ENCODE peak calls at places on chromosomes 5 and 9, in four cellular contexts. S, A, K and B are unnamed samples.
A peak's percentile ranks its signal among the peaks of the same experiment; 100 is the strongest.

GRCh38 chr5:112479418-112479817 is 60.3 kb upstream of the EPB41L4A start:
- DNase-seq in S (peak; percentile 14), A (no peak), K (peak; percentile 9), B (no peak)

GRCh38 chr5:12936184-12936583 is 1008.3 kb downstream of the DNAH5 start:
- DNase-seq in S (no peak), A (no peak), K (no peak), B (no peak)

GRCh38 chr5:124839371-124839998 is 93.0 kb upstream of the ZNF608 start:
- DNase-seq in S (no peak), A (no peak), K (no peak), B (no peak)

GRCh38 chr5:40615586-40616193 is 64.0 kb upstream of the PTGER4 start:
- DNase-seq in S (peak; percentile 54), A (no peak), K (peak; percentile 58), B (no peak)

GRCh38 chr5:99019254-99019653 is 90.4 kb upstream of the CHD1 start:
- DNase-seq in S (peak; percentile 22), A (no peak), K (peak; percentile 35), B (no peak)

GRCh38 chr9:127118597-127119318 is 3.7 kb downstream of the ANGPTL2 start:
- DNase-seq in S (no peak), A (peak; percentile 31), K (no peak), B (no peak)

GRCh38 chr5:179818746-179819295 is 1.9 kb upstream of the SQSTM1 start:
- DNase-seq in S (peak; percentile 91), A (peak; percentile 97), K (peak; percentile 96), B (no peak)

GRCh38 chr5:138972836-138973235 is 97.7 kb upstream of the LRRTM2 start:
- DNase-seq in S (no peak), A (peak; percentile 48), K (no peak), B (no peak)

GRCh38 chr5:78888580-78889187 is 96.4 kb downstream of the ARSB start:
- DNase-seq in S (no peak), A (no peak), K (no peak), B (no peak)

GRCh38 chr5:27612161-27612560 is 573.8 kb upstream of the CDH9 start:
- DNase-seq in S (no peak), A (no peak), K (no peak), B (no peak)

GRCh38 chr9:71737455-71737854 is 30.9 kb downstream of the CEMIP2 start:
- DNase-seq in S (peak; percentile 40), A (no peak), K (peak; percentile 36), B (no peak)

GRCh38 chr5:82386576-82386975 is 108.4 kb upstream of the RPS23 start:
- DNase-seq in S (no peak), A (no peak), K (no peak), B (no peak)

GRCh38 chr5:92391-93220 is 638 bp downstream of the PLEKHG4B start:
- DNase-seq in S (no peak), A (no peak), K (no peak), B (no peak)

GRCh38 chr5:2752875-2753435 is 1.5 kb upstream of the IRX2 start:
- DNase-seq in S (no peak), A (peak; percentile 69), K (no peak), B (no peak)

GRCh38 chr5:95697781-95698681 is 15.2 kb upstream of the SPATA9 start:
- DNase-seq in S (peak; percentile 40), A (no peak), K (peak; percentile 13), B (no peak)

GRCh38 chr9:76969716-76970115 is 49.7 kb upstream of the FOXB2 start:
- DNase-seq in S (no peak), A (no peak), K (no peak), B (no peak)

GRCh38 chr5:84445049-84445685 is 60.5 kb upstream of the EDIL3 start:
- DNase-seq in S (no peak), A (no peak), K (no peak), B (no peak)